ENCODE peak calls at places on chromosomes 1 and 21, in five cellular contexts. I, G, C, K and W are unnamed samples.

GRCh38 chr1:226985839-226986463 is 45.9 kb downstream of the COQ8A start:
- DNase-seq in G (no peak), K (no peak), I (no peak), C (no peak), W (no peak)

GRCh38 chr21:15015622-15016471 is 49.0 kb downstream of the NRIP1 start:
- DNase-seq in K (no peak), I (no peak), G (no peak), C (peak), W (no peak)

GRCh38 chr1:168811213-168811612 is 82.2 kb upstream of the DPT start:
- DNase-seq in K (no peak), I (no peak), C (no peak), G (no peak), W (no peak)

GRCh38 chr1:32197837-32198236 is 2.6 kb upstream of the CCDC28B start:
- DNase-seq in I (no peak), G (no peak), C (no peak), K (no peak), W (no peak)

GRCh38 chr1:45972621-45973020 is 159.8 kb downstream of the PIK3R3 start:
- DNase-seq in C (no peak), I (no peak), G (no peak), K (no peak), W (no peak)

GRCh38 chr1:173870252-173871075 is 2.3 kb downstream of the ZBTB37 start:
- DNase-seq in I (peak), K (peak), C (no peak), G (peak), W (peak)

GRCh38 chr1:171219751-171220385 is 28.4 kb upstream of the FMO1 start:
- DNase-seq in K (no peak), C (peak), I (no peak), G (no peak), W (no peak)

GRCh38 chr1:37032660-37033354 is 1.5 kb downstream of the GRIK3 start:
- DNase-seq in G (no peak), K (no peak), C (no peak), I (no peak), W (no peak)

GRCh38 chr1:205680073-205680851 is at the start of gene SLC45A3:
- DNase-seq in K (peak), I (peak), C (no peak), G (peak), W (no peak)

GRCh38 chr1:160460683-160461287 is 60.4 kb downstream of the VANGL2 start:
- DNase-seq in K (no peak), I (no peak), C (no peak), G (no peak), W (peak)

GRCh38 chr1:58991305-58991704 is 207.5 kb upstream of the JUN start:
- DNase-seq in C (no peak), I (peak), K (no peak), G (no peak), W (no peak)

GRCh38 chr1:30952098-30952497 is 43.5 kb upstream of the SDC3 start:
- DNase-seq in K (no peak), G (no peak), I (no peak), C (no peak), W (no peak)

GRCh38 chr1:119004129-119004527 is 16.0 kb upstream of the TBX15 start:
- DNase-seq in I (no peak), G (no peak), C (no peak), K (no peak), W (no peak)

GRCh38 chr1:194629011-194629410 is 1442.6 kb upstream of the B3GALT2 start:
- DNase-seq in C (no peak), K (no peak), G (no peak), I (no peak), W (no peak)

GRCh38 chr1:17984510-17985085 is 123.0 kb upstream of the IGSF21 start:
- DNase-seq in C (peak), K (peak), I (peak), G (no peak), W (peak)

GRCh38 chr1:6653651-6654290 is 29.1 kb downstream of the THAP3 start:
- DNase-seq in G (no peak), C (no peak), I (no peak), K (no peak), W (no peak)

GRCh38 chr1:227733751-227734545 is 1.2 kb downstream of the JMJD4 start:
- DNase-seq in K (no peak), G (peak), C (no peak), I (no peak), W (no peak)

GRCh38 chr1:28601696-28602095 is 9.6 kb downstream of the RAB42 start:
- DNase-seq in K (no peak), G (no peak), C (peak), I (no peak), W (peak)

GRCh38 chr1:1960480-1961196 is 41.6 kb upstream of the TMEM52 start:
- DNase-seq in G (no peak), C (no peak), K (no peak), I (no peak), W (no peak)

GRCh38 chr1:34684246-34684645 is 70.6 kb upstream of the GJB5 start:
- DNase-seq in I (no peak), C (no peak), G (no peak), K (no peak), W (peak)

GRCh38 chr1:67791686-67792475 is 41.4 kb downstream of the GNG12 start:
- DNase-seq in K (no peak), G (peak), C (peak), I (no peak), W (no peak)

GRCh38 chr1:22919341-22920025 is 53.2 kb downstream of the LACTBL1 start:
- DNase-seq in K (no peak), I (no peak), G (no peak), C (no peak), W (no peak)

GRCh38 chr1:44696789-44697188 is 22.3 kb downstream of the ARMH1 start:
- DNase-seq in G (no peak), K (no peak), I (peak), C (no peak), W (peak)

GRCh38 chr1:226187019-226187322 is 430 bp upstream of the ACBD3 start:
- DNase-seq in K (no peak), C (no peak), I (no peak), G (no peak), W (no peak)

GRCh38 chr1:245765241-245766000 is 610.6 kb downstream of the KIF26B start:
- DNase-seq in K (no peak), I (no peak), C (peak), G (no peak), W (no peak)

GRCh38 chr1:10935241-10935640 is 77.2 kb upstream of the TARDBP start:
- DNase-seq in K (no peak), C (no peak), I (no peak), G (no peak), W (no peak)

GRCh38 chr1:10936998-10937901 is 75.2 kb upstream of the TARDBP start:
- DNase-seq in G (no peak), I (no peak), K (no peak), C (no peak), W (no peak)

GRCh38 chr1:10938741-10939417 is 73.6 kb upstream of the TARDBP start:
- DNase-seq in K (no peak), G (no peak), I (no peak), C (no peak), W (no peak)

GRCh38 chr1:10934150-10934818 is 78.2 kb upstream of the TARDBP start:
- DNase-seq in G (no peak), C (no peak), I (no peak), K (no peak), W (no peak)

DNA sequence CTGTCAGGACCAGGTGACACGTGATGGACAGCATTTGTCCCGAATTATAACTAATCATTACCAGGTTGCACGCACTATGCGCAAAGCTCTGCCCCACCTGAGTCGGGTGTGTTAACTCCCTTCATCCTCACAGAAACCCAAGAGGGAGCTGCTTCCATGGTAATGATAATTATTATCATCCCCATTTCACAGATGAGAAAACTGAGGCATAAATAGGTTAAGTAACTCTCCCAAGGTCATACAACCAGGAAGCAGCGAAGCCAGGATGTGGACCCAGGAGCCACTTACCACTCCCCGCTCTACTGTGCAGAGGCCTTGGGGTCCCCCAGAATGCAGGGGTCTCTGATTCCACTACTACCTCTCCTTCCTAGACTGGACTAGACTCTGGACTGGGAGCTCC is 76.7 kb upstream of the TARDBP start:
- DNase-seq in C (no peak), K (no peak), I (no peak), G (no peak), W (no peak)
- H3K4me3 ChIP-seq in C (no peak), K (no peak), I (no peak), G (no peak), W (no peak)

GRCh38 chr21:32335601-32336575 is 37.2 kb downstream of the MRAP start:
- DNase-seq in K (no peak), I (no peak), C (no peak), G (no peak), W (no peak)
- TF ChIP-seq CTCF in K (no peak), I (no peak), C (no peak), G (no peak), W (no peak)

GRCh38 chr1:3611170-3612019 is at the start of gene MEGF6:
- DNase-seq in I (no peak), C (no peak), G (peak), K (peak), W (peak)

GRCh38 chr1:3612123-3612522 is 815 bp upstream of the MEGF6 start:
- DNase-seq in G (no peak), I (no peak), K (no peak), C (no peak), W (no peak)

GRCh38 chr1:3610165-3610822 is 1.0 kb downstream of the MEGF6 start:
- DNase-seq in C (no peak), I (no peak), G (peak), K (no peak), W (no peak)

GRCh38 chr1:3609769-3610157 is 1.5 kb downstream of the MEGF6 start:
- DNase-seq in I (no peak), C (no peak), G (no peak), K (no peak), W (no peak)

GRCh38 chr1:3610823-3611169 is 512 bp downstream of the MEGF6 start:
- DNase-seq in G (no peak), C (no peak), I (no peak), K (no peak), W (no peak)
- H3K4me3 ChIP-seq in G (peak), C (peak), I (no peak), K (no peak), W (no peak)

DNA sequence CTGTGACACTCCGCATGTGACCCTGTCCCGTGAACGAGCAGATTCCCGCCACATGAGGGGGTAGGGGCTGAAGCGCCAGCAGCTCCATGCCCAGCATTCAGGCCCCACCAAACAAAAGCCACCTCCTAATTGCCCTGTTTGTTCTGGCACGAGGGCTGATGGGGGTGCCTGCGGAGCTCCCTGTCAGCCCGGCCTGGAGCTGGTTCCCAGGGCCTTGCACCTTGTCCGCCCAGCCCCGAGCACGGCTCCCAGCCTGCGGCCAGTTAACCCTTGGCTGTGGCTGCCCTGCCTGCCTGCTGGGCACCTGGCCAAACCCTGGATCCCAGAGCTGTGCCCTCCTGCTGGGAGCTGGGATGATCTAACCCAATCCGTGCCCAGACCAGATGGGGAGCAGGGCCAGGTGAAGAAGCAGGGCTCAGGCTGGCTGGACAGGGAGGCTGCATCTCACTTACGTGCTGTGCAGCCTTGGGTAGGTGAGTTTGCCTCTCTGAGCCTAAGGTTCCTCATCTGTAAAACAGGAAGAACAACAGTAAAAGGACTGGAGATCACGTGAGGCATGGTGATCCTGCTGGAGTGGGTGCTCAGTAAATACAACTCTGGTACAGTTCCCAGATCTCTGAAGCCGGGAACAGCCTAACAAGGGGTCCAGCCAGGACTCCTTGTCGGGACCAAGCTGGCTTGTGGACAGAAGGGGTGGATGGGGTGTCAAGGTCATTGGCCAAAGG is 110.9 kb upstream of the IFFO2 start:
- DNase-seq in C (no peak), G (no peak), I (no peak), K (peak), W (no peak)
- TF ChIP-seq CTCF in C (no peak), G (no peak), I (no peak), K (peak), W (no peak)

DNA sequence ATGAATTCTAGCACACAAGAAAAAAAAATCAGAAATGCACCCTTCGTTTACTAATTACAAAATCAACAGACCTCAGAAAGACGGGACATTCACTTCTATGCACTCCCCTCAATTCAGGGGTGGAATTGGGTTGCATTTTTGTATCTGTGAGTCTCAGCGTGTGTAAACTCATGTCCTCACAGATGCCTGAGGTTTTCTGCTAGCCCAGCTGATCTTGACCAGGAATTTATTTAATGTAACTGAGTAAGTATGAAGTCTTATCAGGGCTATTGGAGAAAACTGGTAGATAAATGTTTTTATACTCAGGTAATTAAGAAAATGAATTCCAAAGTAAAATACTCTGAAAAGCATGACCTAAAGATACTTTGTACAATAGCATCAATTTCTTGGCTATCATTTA is 167.7 kb downstream of the RUNX1 start:
- DNase-seq in C (no peak), G (no peak), I (no peak), K (no peak), W (no peak)
- H3K4me3 ChIP-seq in C (peak), G (no peak), I (no peak), K (no peak), W (no peak)

GRCh38 chr1:8439015-8439702 is 121.2 kb downstream of the SLC45A1 start:
- DNase-seq in I (peak), C (peak), K (peak), G (peak), W (peak)

GRCh38 chr1:8438449-8438848 is 120.5 kb downstream of the SLC45A1 start:
- DNase-seq in C (no peak), K (no peak), G (no peak), I (no peak), W (no peak)

GRCh38 chr1:8441466-8441865 is 123.6 kb downstream of the SLC45A1 start:
- DNase-seq in G (no peak), C (no peak), I (no peak), K (no peak), W (no peak)

GRCh38 chr1:8447616-8448150 is 129.8 kb downstream of the SLC45A1 start:
- DNase-seq in K (no peak), G (no peak), C (no peak), I (no peak), W (no peak)

GRCh38 chr1:8443558-8444194 is 125.8 kb downstream of the SLC45A1 start:
- DNase-seq in G (no peak), C (no peak), K (no peak), I (no peak), W (no peak)
- TF ChIP-seq CTCF in G (no peak), C (no peak), K (no peak), I (peak), W (peak)

GRCh38 chr21:25424045-25424444 is 183.2 kb downstream of the MRPL39 start:
- DNase-seq in I (peak), K (no peak), C (no peak), G (no peak), W (peak)
- H3K4me3 ChIP-seq in I (no peak), K (no peak), C (no peak), G (no peak), W (peak)

DNA sequence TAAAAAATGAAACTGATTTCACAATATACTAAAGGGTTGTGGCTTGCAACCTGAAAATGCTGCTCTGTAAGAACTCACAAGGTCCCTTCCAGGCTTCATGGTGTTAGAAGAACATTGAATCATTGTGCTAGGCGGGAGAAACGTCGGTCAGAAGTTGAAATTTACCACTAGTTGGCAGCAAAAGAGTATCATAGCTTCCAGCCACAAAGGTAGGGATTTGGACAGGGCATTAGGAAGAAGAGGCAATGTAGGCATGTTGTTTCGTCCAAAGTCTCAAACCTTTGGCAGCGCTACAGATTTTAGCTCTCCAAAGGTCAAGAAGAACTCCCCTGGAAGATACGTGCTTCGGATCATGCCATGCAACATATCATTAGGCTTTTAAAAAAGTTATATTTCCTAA is 62.5 kb upstream of the ZP4 start:
- DNase-seq in I (no peak), G (no peak), K (no peak), C (no peak), W (no peak)
- TF ChIP-seq CTCF in I (no peak), G (no peak), K (no peak), C (no peak), W (no peak)

GRCh38 chr1:54588377-54588776 is 34.9 kb downstream of the FAM151A start:
- DNase-seq in I (peak), C (no peak), K (no peak), G (no peak), W (no peak)
- H3K4me3 ChIP-seq in I (no peak), C (no peak), K (no peak), G (no peak), W (no peak)